ENCODE peak calls at places on chromosome 4, in ten cellular contexts. One of them, this sample, is unnamed.

GRCh38 chr4:8920969-8921368 is 49.3 kb upstream of the HMX1 start:
- DNase-seq in NCI-H2029 treated with DMSO at 0.1 percent for 48 hours: no peak
- DNase-seq in COR-L47: no peak
- DNase-seq in stimulated activated CD8-positive, alpha-beta memory T cell treated with anti-CD3 and anti-CD28 coated beads, Interleukin-7, amount 100 ng/mL, for 1 hour: no peak
- DNase-seq in spleen: peak
- DNase-seq in NCI-H1092: no peak
- DNase-seq in COLO829: no peak
- DNase-seq in GM20000: no peak
- DNase-seq in Calu3: no peak
- DNase-seq in effector memory CD8-positive, alpha-beta T cell: no peak
- DNase-seq in this sample: no peak

GRCh38 chr4:161952382-161952781 is 211.4 kb downstream of the FSTL5 start:
- DNase-seq in stimulated activated CD8-positive, alpha-beta memory T cell treated with anti-CD3 and anti-CD28 coated beads, Interleukin-7, amount 100 ng/mL, for 1 hour: no peak
- DNase-seq in Calu3: no peak
- DNase-seq in GM20000: no peak
- DNase-seq in spleen: no peak
- DNase-seq in effector memory CD8-positive, alpha-beta T cell: no peak
- DNase-seq in COLO829: no peak
- DNase-seq in COR-L47: no peak
- DNase-seq in NCI-H1092: no peak
- DNase-seq in NCI-H2029 treated with DMSO at 0.1 percent for 48 hours: no peak
- DNase-seq in this sample: no peak

GRCh38 chr4:8540586-8540985 is 39.6 kb upstream of the GPR78 start:
- DNase-seq in stimulated activated CD8-positive, alpha-beta memory T cell treated with anti-CD3 and anti-CD28 coated beads, Interleukin-7, amount 100 ng/mL, for 1 hour: no peak
- DNase-seq in GM20000: no peak
- DNase-seq in COLO829: no peak
- DNase-seq in NCI-H1092: no peak
- DNase-seq in COR-L47: no peak
- DNase-seq in effector memory CD8-positive, alpha-beta T cell: no peak
- DNase-seq in NCI-H2029 treated with DMSO at 0.1 percent for 48 hours: no peak
- DNase-seq in Calu3: no peak
- DNase-seq in spleen: peak
- DNase-seq in this sample: no peak

GRCh38 chr4:147709999-147710398 is 21.9 kb upstream of the ARHGAP10 start:
- DNase-seq in spleen: no peak
- DNase-seq in NCI-H1092: no peak
- DNase-seq in GM20000: no peak
- DNase-seq in Calu3: no peak
- DNase-seq in stimulated activated CD8-positive, alpha-beta memory T cell treated with anti-CD3 and anti-CD28 coated beads, Interleukin-7, amount 100 ng/mL, for 1 hour: no peak
- DNase-seq in NCI-H2029 treated with DMSO at 0.1 percent for 48 hours: no peak
- DNase-seq in COR-L47: no peak
- DNase-seq in COLO829: no peak
- DNase-seq in effector memory CD8-positive, alpha-beta T cell: no peak
- DNase-seq in this sample: peak

GRCh38 chr4:161792991-161793390 is 370.8 kb downstream of the FSTL5 start:
- DNase-seq in COLO829: no peak
- DNase-seq in stimulated activated CD8-positive, alpha-beta memory T cell treated with anti-CD3 and anti-CD28 coated beads, Interleukin-7, amount 100 ng/mL, for 1 hour: no peak
- DNase-seq in COR-L47: no peak
- DNase-seq in spleen: no peak
- DNase-seq in NCI-H1092: no peak
- DNase-seq in GM20000: no peak
- DNase-seq in NCI-H2029 treated with DMSO at 0.1 percent for 48 hours: no peak
- DNase-seq in effector memory CD8-positive, alpha-beta T cell: no peak
- DNase-seq in Calu3: no peak
- DNase-seq in this sample: no peak

GRCh38 chr4:153079824-153080486 is 124.3 kb upstream of the TRIM2 start:
- DNase-seq in NCI-H2029 treated with DMSO at 0.1 percent for 48 hours: no peak
- DNase-seq in spleen: no peak
- DNase-seq in COLO829: no peak
- DNase-seq in NCI-H1092: no peak
- DNase-seq in COR-L47: no peak
- DNase-seq in GM20000: no peak
- DNase-seq in effector memory CD8-positive, alpha-beta T cell: no peak
- DNase-seq in stimulated activated CD8-positive, alpha-beta memory T cell treated with anti-CD3 and anti-CD28 coated beads, Interleukin-7, amount 100 ng/mL, for 1 hour: no peak
- DNase-seq in Calu3: no peak
- DNase-seq in this sample: peak

GRCh38 chr4:29927895-29928294 is 792.3 kb upstream of the PCDH7 start:
- DNase-seq in effector memory CD8-positive, alpha-beta T cell: no peak
- DNase-seq in spleen: no peak
- DNase-seq in Calu3: no peak
- DNase-seq in stimulated activated CD8-positive, alpha-beta memory T cell treated with anti-CD3 and anti-CD28 coated beads, Interleukin-7, amount 100 ng/mL, for 1 hour: no peak
- DNase-seq in COLO829: no peak
- DNase-seq in NCI-H2029 treated with DMSO at 0.1 percent for 48 hours: no peak
- DNase-seq in COR-L47: no peak
- DNase-seq in NCI-H1092: no peak
- DNase-seq in GM20000: no peak
- DNase-seq in this sample: no peak

GRCh38 chr4:166301266-166301665 is 428.2 kb downstream of the TLL1 start:
- DNase-seq in COLO829: no peak
- DNase-seq in COR-L47: no peak
- DNase-seq in spleen: no peak
- DNase-seq in Calu3: no peak
- DNase-seq in effector memory CD8-positive, alpha-beta T cell: no peak
- DNase-seq in NCI-H2029 treated with DMSO at 0.1 percent for 48 hours: no peak
- DNase-seq in GM20000: no peak
- DNase-seq in stimulated activated CD8-positive, alpha-beta memory T cell treated with anti-CD3 and anti-CD28 coated beads, Interleukin-7, amount 100 ng/mL, for 1 hour: no peak
- DNase-seq in NCI-H1092: no peak
- DNase-seq in this sample: no peak

GRCh38 chr4:176436500-176436973 is 116.8 kb downstream of the SPCS3 start:
- DNase-seq in effector memory CD8-positive, alpha-beta T cell: no peak
- DNase-seq in NCI-H2029 treated with DMSO at 0.1 percent for 48 hours: no peak
- DNase-seq in COR-L47: no peak
- DNase-seq in COLO829: peak
- DNase-seq in NCI-H1092: no peak
- DNase-seq in Calu3: no peak
- DNase-seq in GM20000: no peak
- DNase-seq in spleen: no peak
- DNase-seq in stimulated activated CD8-positive, alpha-beta memory T cell treated with anti-CD3 and anti-CD28 coated beads, Interleukin-7, amount 100 ng/mL, for 1 hour: no peak
- DNase-seq in this sample: no peak

GRCh38 chr4:142698541-142698940 is 147.6 kb downstream of the INPP4B start:
- DNase-seq in Calu3: no peak
- DNase-seq in COR-L47: no peak
- DNase-seq in effector memory CD8-positive, alpha-beta T cell: no peak
- DNase-seq in spleen: no peak
- DNase-seq in COLO829: no peak
- DNase-seq in GM20000: no peak
- DNase-seq in NCI-H2029 treated with DMSO at 0.1 percent for 48 hours: no peak
- DNase-seq in stimulated activated CD8-positive, alpha-beta memory T cell treated with anti-CD3 and anti-CD28 coated beads, Interleukin-7, amount 100 ng/mL, for 1 hour: no peak
- DNase-seq in NCI-H1092: no peak
- DNase-seq in this sample: peak

GRCh38 chr4:3638080-3638715 is 106.0 kb upstream of the LRPAP1 start:
- DNase-seq in COLO829: no peak
- DNase-seq in stimulated activated CD8-positive, alpha-beta memory T cell treated with anti-CD3 and anti-CD28 coated beads, Interleukin-7, amount 100 ng/mL, for 1 hour: no peak
- DNase-seq in COR-L47: no peak
- DNase-seq in NCI-H1092: no peak
- DNase-seq in NCI-H2029 treated with DMSO at 0.1 percent for 48 hours: no peak
- DNase-seq in Calu3: no peak
- DNase-seq in spleen: peak
- DNase-seq in GM20000: no peak
- DNase-seq in effector memory CD8-positive, alpha-beta T cell: no peak
- DNase-seq in this sample: no peak

GRCh38 chr4:8198906-8199593 is at the start of gene SH3TC1:
- DNase-seq in effector memory CD8-positive, alpha-beta T cell: peak
- DNase-seq in spleen: peak
- DNase-seq in NCI-H2029 treated with DMSO at 0.1 percent for 48 hours: peak
- DNase-seq in GM20000: peak
- DNase-seq in NCI-H1092: peak
- DNase-seq in stimulated activated CD8-positive, alpha-beta memory T cell treated with anti-CD3 and anti-CD28 coated beads, Interleukin-7, amount 100 ng/mL, for 1 hour: peak
- DNase-seq in COR-L47: peak
- DNase-seq in Calu3: peak
- DNase-seq in COLO829: peak
- DNase-seq in this sample: peak

GRCh38 chr4:1759170-1759817 is 33.8 kb upstream of the FGFR3 start:
- DNase-seq in GM20000: no peak
- DNase-seq in spleen: no peak
- DNase-seq in stimulated activated CD8-positive, alpha-beta memory T cell treated with anti-CD3 and anti-CD28 coated beads, Interleukin-7, amount 100 ng/mL, for 1 hour: no peak
- DNase-seq in NCI-H2029 treated with DMSO at 0.1 percent for 48 hours: no peak
- DNase-seq in COLO829: no peak
- DNase-seq in COR-L47: no peak
- DNase-seq in NCI-H1092: no peak
- DNase-seq in effector memory CD8-positive, alpha-beta T cell: no peak
- DNase-seq in Calu3: no peak
- DNase-seq in this sample: no peak

GRCh38 chr4:81743731-81744465 is 272.2 kb upstream of the RASGEF1B start:
- DNase-seq in spleen: no peak
- DNase-seq in NCI-H1092: no peak
- DNase-seq in NCI-H2029 treated with DMSO at 0.1 percent for 48 hours: no peak
- DNase-seq in effector memory CD8-positive, alpha-beta T cell: no peak
- DNase-seq in COR-L47: no peak
- DNase-seq in GM20000: no peak
- DNase-seq in Calu3: no peak
- DNase-seq in COLO829: no peak
- DNase-seq in stimulated activated CD8-positive, alpha-beta memory T cell treated with anti-CD3 and anti-CD28 coated beads, Interleukin-7, amount 100 ng/mL, for 1 hour: no peak
- DNase-seq in this sample: no peak

GRCh38 chr4:75593393-75593792 is 36.9 kb downstream of the CDKL2 start:
- DNase-seq in COLO829: no peak
- DNase-seq in spleen: no peak
- DNase-seq in effector memory CD8-positive, alpha-beta T cell: no peak
- DNase-seq in GM20000: no peak
- DNase-seq in Calu3: no peak
- DNase-seq in COR-L47: no peak
- DNase-seq in NCI-H2029 treated with DMSO at 0.1 percent for 48 hours: no peak
- DNase-seq in NCI-H1092: no peak
- DNase-seq in stimulated activated CD8-positive, alpha-beta memory T cell treated with anti-CD3 and anti-CD28 coated beads, Interleukin-7, amount 100 ng/mL, for 1 hour: no peak
- DNase-seq in this sample: no peak

This sample was measured in trophoblast cell.